ENCODE peak calls at places on chromosomes 6 and 20, in five cellular contexts. Y, J, M, L and A are unnamed samples.

GRCh38 chr20:57428611-57429496 is 37.7 kb downstream of the RBM38 start:
- DNase-seq in M (peak), J (no peak), L (no peak), Y (no peak), A (no peak)

GRCh38 chr20:41668057-41668749 is 50.0 kb upstream of the CHD6 start:
- DNase-seq in Y (no peak), M (no peak), L (no peak), J (no peak), A (no peak)

GRCh38 chr6:132333639-132334516 is 67.4 kb downstream of the MOXD1 start:
- DNase-seq in M (no peak), J (peak), L (no peak), Y (peak), A (no peak)

GRCh38 chr6:79077680-79078056 is 386 bp downstream of the PHIP start:
- DNase-seq in J (no peak), Y (no peak), L (no peak), M (peak), A (peak)

GRCh38 chr6:52815167-52816092 is 11.8 kb upstream of the GSTA1 start:
- DNase-seq in M (no peak), J (peak), L (peak), Y (peak), A (no peak)

GRCh38 chr20:49583669-49584417 is 15.9 kb upstream of the PTGIS start:
- DNase-seq in L (no peak), J (peak), Y (peak), M (no peak), A (no peak)

GRCh38 chr6:47203266-47203967 is 106.3 kb downstream of the TNFRSF21 start:
- DNase-seq in Y (no peak), L (no peak), M (no peak), J (no peak), A (no peak)

GRCh38 chr6:156613996-156614395 is 163.2 kb upstream of the ARID1B start:
- DNase-seq in Y (no peak), L (no peak), J (no peak), M (no peak), A (no peak)

GRCh38 chr6:131631625-131632284 is 3.7 kb upstream of the MED23 start:
- DNase-seq in M (no peak), Y (no peak), J (no peak), L (no peak), A (no peak)

GRCh38 chr6:71277926-71278594 is 10.6 kb upstream of the OGFRL1 start:
- DNase-seq in J (no peak), L (no peak), Y (no peak), M (no peak), A (no peak)

GRCh38 chr6:156832166-156832743 is 55.1 kb downstream of the ARID1B start:
- DNase-seq in M (no peak), L (no peak), J (peak), Y (peak), A (no peak)

GRCh38 chr6:125952764-125953501 is 3.6 kb upstream of the HINT3 start:
- DNase-seq in Y (no peak), L (no peak), M (peak), J (peak), A (no peak)

GRCh38 chr6:153989989-153990388 is 49.1 kb upstream of the OPRM1 start:
- DNase-seq in Y (no peak), L (no peak), M (no peak), J (no peak), A (no peak)

GRCh38 chr6:111536888-111537287 is 53.9 kb upstream of the REV3L start:
- DNase-seq in L (no peak), J (peak), Y (no peak), M (no peak), A (no peak)

GRCh38 chr20:12153616-12154015 is 235.9 kb downstream of the BTBD3 start:
- DNase-seq in Y (peak), J (peak), L (no peak), M (no peak), A (no peak)

GRCh38 chr6:62614442-62614841 is 328.4 kb upstream of the KHDRBS2 start:
- DNase-seq in Y (no peak), L (no peak), M (no peak), J (no peak), A (no peak)

GRCh38 chr6:72617721-72618120 is 4.1 kb upstream of the KCNQ5 start:
- DNase-seq in Y (no peak), L (no peak), J (no peak), M (no peak), A (no peak)

DNA sequence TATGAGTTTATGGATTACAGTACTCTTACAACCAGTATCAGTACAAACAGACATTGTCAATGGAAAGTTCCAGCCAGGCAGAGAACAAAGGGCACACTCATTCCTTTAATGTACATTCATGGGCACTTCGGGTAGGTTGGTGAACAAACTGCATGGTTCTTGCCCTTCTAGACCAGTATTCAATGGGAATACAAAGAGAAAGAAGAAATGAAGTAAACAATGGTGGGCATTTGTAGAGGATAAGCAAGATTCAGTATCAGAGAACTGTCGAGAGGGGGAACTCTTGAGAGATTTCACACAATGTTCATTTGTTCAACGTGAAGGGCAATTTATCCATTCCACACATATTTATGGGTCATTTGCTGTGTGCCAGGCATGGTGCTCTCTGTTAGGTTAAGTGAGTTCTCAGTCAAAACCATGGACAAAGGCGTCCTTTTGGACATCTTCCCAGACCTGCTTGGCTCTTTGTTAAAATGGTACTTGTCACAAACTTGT is 714.8 kb downstream of the DHX35 start:
- DNase-seq in J (no peak), Y (no peak), M (no peak), L (no peak), A (no peak)
- TF ChIP-seq CTCF in J (no peak), Y (peak), M (no peak), L (peak), A (no peak)

DNA sequence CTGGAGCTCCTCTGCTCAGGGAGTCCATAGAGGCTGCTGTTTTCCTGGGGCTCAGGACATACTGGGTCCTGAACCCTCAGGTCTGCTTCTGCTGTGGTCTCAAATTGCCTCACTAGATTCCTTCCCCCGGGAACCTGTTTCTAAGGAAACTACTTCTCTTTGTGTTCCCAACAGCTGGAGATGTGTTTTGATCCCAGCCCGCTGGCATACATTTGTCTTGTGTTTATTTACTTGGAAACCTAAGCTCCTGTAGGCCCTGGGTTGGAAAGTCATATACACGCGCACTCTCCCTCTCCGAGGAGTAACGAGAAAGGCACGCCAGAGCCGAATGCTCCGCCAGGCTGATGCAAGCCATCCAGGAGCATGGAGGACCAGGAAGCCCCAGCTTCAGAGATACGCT is 222.8 kb downstream of the UST start:
- DNase-seq in J (peak), L (no peak), Y (peak), M (no peak), A (no peak)
- TF ChIP-seq CTCF in J (no peak), L (no peak), Y (no peak), M (no peak), A (no peak)

DNA sequence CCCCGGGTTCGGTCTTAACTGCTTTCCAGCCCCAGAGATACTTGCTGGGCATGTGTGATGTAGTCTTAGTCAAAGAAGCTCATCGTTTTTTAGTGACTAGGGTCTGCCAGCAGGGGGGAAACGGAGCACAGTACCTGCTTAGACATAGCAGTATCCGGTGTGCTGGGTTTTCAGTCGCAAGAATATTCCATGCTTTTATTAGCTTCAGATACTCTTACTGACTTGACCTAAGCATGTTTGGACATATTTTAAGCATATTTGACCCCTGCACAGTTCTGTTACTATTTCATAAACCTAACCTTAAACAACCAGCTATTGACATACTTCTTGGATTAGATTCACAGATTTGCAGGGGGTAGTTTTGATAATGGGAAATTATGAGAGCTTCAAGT is 3.0 kb downstream of the E2F3 start:
- DNase-seq in M (no peak), L (peak), J (peak), Y (peak), A (peak)
- TF ChIP-seq CTCF in M (peak), L (peak), J (peak), Y (peak), A (peak)

GRCh38 chr20:36717657-36718056 is 28.2 kb downstream of the NDRG3 start:
- DNase-seq in Y (no peak), M (no peak), J (peak), L (no peak), A (no peak)
- TF ChIP-seq CTCF in Y (no peak), M (no peak), J (peak), L (peak), A (peak)

GRCh38 chr20:7926767-7927166 is 13.5 kb downstream of the HAO1 start:
- DNase-seq in J (peak), Y (peak), L (no peak), M (no peak), A (no peak)
- TF ChIP-seq CTCF in J (peak), Y (peak), L (peak), M (no peak), A (no peak)

GRCh38 chr6:81750201-81750600 is 2.3 kb downstream of the TENT5A start:
- DNase-seq in Y (no peak), J (no peak), M (no peak), L (no peak), A (no peak)
- TF ChIP-seq CTCF in Y (no peak), J (no peak), M (no peak), L (no peak), A (no peak)

DNA sequence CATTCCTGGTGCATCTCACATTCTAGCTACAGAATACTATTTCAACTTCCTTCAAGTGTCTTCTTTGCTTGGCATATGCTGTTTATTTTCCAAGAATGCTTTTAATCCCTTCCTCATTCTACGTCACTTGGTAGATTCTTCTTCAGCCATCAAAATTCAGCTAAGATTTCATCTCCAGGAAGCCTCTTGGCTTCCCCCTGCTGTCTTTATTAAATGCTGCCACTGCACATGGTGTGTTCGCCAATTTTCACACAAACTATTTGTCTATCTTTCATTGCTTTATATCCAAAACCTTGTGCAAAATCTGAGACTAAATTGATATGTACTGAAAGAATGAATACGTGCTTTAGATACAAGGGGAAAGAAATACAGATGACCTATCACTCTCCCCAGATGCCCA is 253.0 kb downstream of the RFPL4B start:
- DNase-seq in M (no peak), L (no peak), Y (no peak), J (peak), A (no peak)
- TF ChIP-seq CTCF in M (no peak), L (peak), Y (no peak), J (peak), A (no peak)

DNA sequence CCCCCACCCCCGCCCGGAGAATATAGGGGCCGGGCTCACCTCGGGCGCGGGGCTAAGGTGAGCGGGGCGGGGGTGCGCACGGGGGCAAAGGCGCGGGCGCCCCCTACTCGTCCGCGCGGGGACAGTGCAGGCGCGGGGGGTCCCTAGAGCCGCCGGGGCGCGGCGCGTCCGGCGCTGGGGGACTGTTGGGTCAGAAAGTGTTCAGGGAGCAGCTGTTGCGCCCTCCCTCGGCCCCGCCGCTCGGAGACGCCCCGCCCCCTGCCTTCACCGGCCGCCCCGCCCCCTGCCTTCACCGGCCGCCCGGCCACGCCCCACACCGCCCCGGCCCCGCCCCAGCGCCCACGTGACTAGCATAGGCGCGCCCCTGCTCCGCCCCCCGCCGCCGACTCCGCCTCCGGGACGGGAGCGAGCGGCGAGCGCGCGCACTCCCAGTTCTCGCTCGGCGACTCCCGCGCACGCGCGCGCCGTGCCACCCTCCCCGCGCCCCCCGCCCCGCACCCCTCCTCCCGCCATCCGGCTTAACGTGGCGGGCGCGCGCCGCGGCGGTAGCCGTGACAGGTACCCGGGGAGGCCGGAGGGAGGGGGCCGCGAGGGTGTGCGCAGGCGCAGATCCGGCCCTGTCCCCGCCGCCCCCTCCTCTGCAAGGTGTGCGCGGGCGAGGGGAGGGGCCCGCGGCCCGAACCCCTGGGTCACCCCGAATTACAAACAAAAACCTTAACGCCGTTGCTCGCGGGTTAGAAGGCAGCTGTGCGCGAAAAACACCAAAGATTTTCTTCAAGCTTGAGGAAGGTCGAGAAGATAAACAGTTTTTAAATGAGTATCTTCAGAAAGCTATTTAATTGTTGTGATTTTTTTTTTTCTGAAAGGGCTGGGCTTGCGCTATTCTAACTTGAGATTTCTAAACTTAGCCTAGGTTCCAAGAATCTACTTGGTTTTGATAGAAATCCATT is 704 bp upstream of the ZNF217 start:
- DNase-seq in L (peak), J (peak), M (peak), Y (peak), A (peak)
- TF ChIP-seq CTCF in L (peak), J (no peak), M (no peak), Y (no peak), A (no peak)

GRCh38 chr6:3438190-3439167 is 18.4 kb downstream of the SLC22A23 start:
- DNase-seq in J (peak), M (no peak), Y (peak), L (no peak), A (no peak)
- TF ChIP-seq CTCF in J (no peak), M (no peak), Y (no peak), L (no peak), A (no peak)

GRCh38 chr6:97473979-97474378 is 191.0 kb upstream of the MMS22L start:
- DNase-seq in Y (no peak), L (no peak), M (no peak), J (no peak), A (no peak)
- TF ChIP-seq CTCF in Y (no peak), L (no peak), M (no peak), J (no peak), A (no peak)